ENCODE peak calls at places on chromosomes 16 and 17, in four cellular contexts. F is kidney epithelial cell, T is HCT116, M is fibroblast of pulmonary artery. P is an unnamed sample.

GRCh38 chr17:44076716-44077594 is 6.4 kb downstream of the G6PC3 start:
- DNase-seq in T (no peak), M (no peak), F (no peak), P (no peak)

GRCh38 chr17:75516619-75517276 is 420 bp downstream of the TSEN54 start:
- DNase-seq in M (no peak), T (no peak), F (no peak), P (no peak)

GRCh38 chr17:36593651-36594316 is 2.1 kb downstream of the DHRS11 start:
- DNase-seq in M (no peak), T (no peak), F (no peak), P (no peak)

GRCh38 chr17:66760324-66760723 is 74.6 kb upstream of the CACNG5 start:
- DNase-seq in M (no peak), T (no peak), F (no peak), P (no peak)

GRCh38 chr17:57121308-57122042 is 36.4 kb downstream of the AKAP1 start:
- DNase-seq in T (no peak), M (peak; percentile 59), F (no peak), P (no peak)

GRCh38 chr16:71552698-71553503 is 24.0 kb downstream of the TAT start:
- DNase-seq in M (no peak), T (peak; percentile 6), F (no peak), P (no peak)

GRCh38 chr16:50520451-50521245 is 27.5 kb upstream of the NKD1 start:
- DNase-seq in F (no peak), T (no peak), M (no peak), P (no peak)

GRCh38 chr16:2206780-2207433 is 1.7 kb downstream of the MLST8 start:
- DNase-seq in F (no peak), T (no peak), M (no peak), P (no peak)

GRCh38 chr17:55116440-55116914 is 147.9 kb downstream of the STXBP4 start:
- DNase-seq in T (no peak), F (no peak), M (peak; percentile 30), P (no peak)

GRCh38 chr17:16081507-16082087 is 82.0 kb downstream of the TTC19 start:
- DNase-seq in M (no peak), T (no peak), F (no peak), P (no peak)

GRCh38 chr17:51060396-51060795 is 60.3 kb downstream of the SPAG9 start:
- DNase-seq in T (no peak), F (no peak), M (no peak), P (no peak)

GRCh38 chr16:35744716-35745115 is 2285.3 kb downstream of the TP53TG3F start:
- DNase-seq in M (no peak), T (peak; percentile 34), F (no peak), P (peak; percentile 63)

GRCh38 chr16:82924075-82924854 is 297.5 kb downstream of the CDH13 start:
- DNase-seq in T (no peak), M (no peak), F (no peak), P (no peak)

GRCh38 chr17:78737332-78737731 is 44.7 kb downstream of the CYTH1 start:
- DNase-seq in M (peak; percentile 62), T (no peak), F (no peak), P (no peak)

GRCh38 chr16:20799599-20799998 is 6.7 kb downstream of the ERI2 start:
- DNase-seq in F (no peak), T (peak; percentile 6), M (peak; percentile 35), P (peak; percentile 13)

GRCh38 chr16:84286568-84287220 is 8.0 kb upstream of the WFDC1 start:
- DNase-seq in T (no peak), F (no peak), M (peak; percentile 31), P (peak; percentile 29)

GRCh38 chr16:72124761-72125634 is 31.4 kb downstream of the DHX38 start:
- DNase-seq in F (peak; percentile 26), T (peak; percentile 42), M (peak; percentile 87), P (peak; percentile 13)

GRCh38 chr17:64784353-64784798 is 122.3 kb upstream of the SMURF2 start:
- DNase-seq in M (no peak), F (no peak), T (no peak), P (no peak)

GRCh38 chr16:11326084-11326736 is 19.0 kb upstream of the RMI2 start:
- DNase-seq in M (no peak), T (no peak), F (no peak), P (no peak)

GRCh38 chr17:77790143-77790829 is 168.2 kb upstream of the TNRC6C start:
- DNase-seq in M (no peak), T (no peak), F (no peak), P (no peak)

GRCh38 chr17:19019041-19019941 is 14.7 kb upstream of the FAM83G start:
- DNase-seq in M (no peak), T (no peak), F (no peak), P (no peak)

GRCh38 chr16:67188798-67189197 is 1.1 kb downstream of the EXOC3L1 start:
- DNase-seq in T (no peak), M (no peak), F (no peak), P (no peak)

GRCh38 chr17:76417499-76418143 is 33.2 kb downstream of the SPHK1 start:
- DNase-seq in M (no peak), F (no peak), T (no peak), P (no peak)

GRCh38 chr16:82033683-82034300 is 1.3 kb upstream of the HSD17B2 start:
- DNase-seq in M (no peak), T (no peak), F (no peak), P (no peak)

GRCh38 chr16:82603784-82604411 is 22.9 kb upstream of the CDH13 start:
- DNase-seq in T (peak; percentile 13), M (peak; percentile 77), F (no peak), P (peak; percentile 6)

GRCh38 chr16:28874406-28874805 is 3.9 kb upstream of the ATP2A1 start:
- DNase-seq in T (no peak), F (no peak), M (no peak), P (no peak)

GRCh38 chr17:27485125-27485524 is 28.9 kb downstream of the KSR1 start:
- DNase-seq in M (no peak), F (no peak), T (no peak), P (no peak)
- TF ChIP-seq CTCF in M (no peak), F (no peak), T (no peak), P (no peak)

GRCh38 chr16:54630284-54630967 is 300.2 kb upstream of the IRX5 start:
- DNase-seq in T (no peak), F (no peak), M (peak; percentile 48), P (no peak)
- H3K4me3 ChIP-seq in T (no peak overlapping the region), F (no peak overlapping the region), M (no peak overlapping the region), P (no peak overlapping the region)

GRCh38 chr17:81702934-81703746 is at the start of gene MRPL12:
- DNase-seq in T (peak; percentile 90), F (peak; percentile 65), M (peak; percentile 94), P (no peak)
- TF ChIP-seq CTCF in T (no peak), F (no peak), M (no peak), P (no peak)

DNA sequence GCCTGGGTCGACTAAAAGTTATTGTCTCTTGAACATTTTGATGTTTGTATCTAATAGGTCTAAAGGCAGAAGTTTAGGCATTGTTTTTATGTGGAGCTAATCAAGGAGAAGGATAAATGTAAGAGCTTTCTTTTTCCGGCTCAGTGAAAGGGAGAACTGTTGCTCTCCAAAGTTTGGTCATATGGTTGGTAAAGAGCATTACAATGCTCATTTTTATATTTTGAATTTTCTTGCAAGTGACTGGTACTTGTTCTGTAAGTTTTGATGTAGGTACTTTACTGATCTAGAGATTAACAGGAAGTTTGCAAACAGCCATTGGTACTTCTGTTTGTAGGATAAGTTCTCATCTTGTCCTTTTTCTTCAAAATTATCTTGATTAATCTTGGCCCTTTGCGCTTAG is 30.9 kb upstream of the BCAS3 start:
- DNase-seq in M (no peak), T (no peak), F (no peak), P (no peak)
- H3K4me3 ChIP-seq in M (no peak overlapping the region), T (no peak overlapping the region), F (no peak overlapping the region), P (no peak overlapping the region)

GRCh38 chr17:45112559-45113423 is 19.5 kb downstream of the PLCD3 start:
- DNase-seq in T (no peak), M (no peak), F (no peak), P (no peak)
- TF ChIP-seq CTCF in T (no peak), M (no peak), F (no peak), P (no peak)

P was measured in epithelial cell of proximal tubule.